ENCODE peak calls at places on chromosomes 13 and 19, in nine cellular contexts. J is endodermal cell; I is activated naive CD4-positive, alpha-beta T cell treated with anti-CD3 and anti-CD28 coated beads, Interleukin-2, amount 50 U/mL, for 72 hours; E is GM04504; W is HT1080; N is ELR; S is MCF 10A; U is activated T-helper 1 cell treated with Interleukin-2 at 50 U/mL for 16 hours; Y is neuronal stem cell. K is an unnamed sample.

GRCh38 chr13:106599875-106600797 is 32.2 kb upstream of the ARGLU1 start:
- DNase-seq in J (no peak), I (no peak), E (peak; percentile 46), W (peak; percentile 55), N (peak; percentile 8), S (peak; percentile 24), U (no peak), Y (no peak), K (no peak)

GRCh38 chr19:46386996-46387712 is 26.2 kb downstream of the CCDC8 start:
- DNase-seq in J (no peak), I (no peak), E (no peak), W (no peak), N (no peak), S (no peak), U (no peak), Y (no peak), K (no peak)

GRCh38 chr13:97855570-97855970 is 97.9 kb upstream of the IPO5 start:
- DNase-seq in J (peak; percentile 65), I (no peak), E (peak; percentile 76), W (peak; percentile 72), N (peak; percentile 88), S (peak; percentile 76), U (no peak), Y (peak; percentile 67), K (peak; percentile 66)

GRCh38 chr19:6057651-6058365 is 52.5 kb downstream of the RFX2 start:
- DNase-seq in J (no peak), I (no peak), E (no peak), W (no peak), N (no peak), S (no peak), U (no peak), Y (no peak), K (no peak)

GRCh38 chr13:47764817-47765216 is 236.3 kb downstream of the SUCLA2 start:
- DNase-seq in J (no peak), I (no peak), E (no peak), W (no peak), N (no peak), S (no peak), U (no peak), Y (no peak), K (no peak)

GRCh38 chr19:46515879-46516350 is 20.2 kb upstream of the PNMA8B start:
- DNase-seq in J (no peak), I (peak; percentile 53), E (no peak), W (peak; percentile 50), N (peak; percentile 68), S (peak; percentile 34), U (no peak), Y (no peak), K (no peak)

GRCh38 chr13:25114220-25114619 is 18.3 kb downstream of the PABPC3 start:
- DNase-seq in J (peak; percentile 95), I (peak; percentile 63), E (peak; percentile 46), W (peak; percentile 81), N (peak; percentile 68), S (peak; percentile 77), U (peak; percentile 1), Y (peak; percentile 66), K (peak; percentile 36)

GRCh38 chr19:13013649-13014048 is 18.4 kb downstream of the NFIX start:
- DNase-seq in J (no peak), I (no peak), E (no peak), W (no peak), N (no peak), S (no peak), U (no peak), Y (no peak), K (no peak)

GRCh38 chr13:35723820-35724219 is 247.3 kb upstream of the MAB21L1 start:
- DNase-seq in J (peak; percentile 34), I (no peak), E (no peak), W (peak; percentile 22), N (peak; percentile 73), S (no peak), U (no peak), Y (no peak), K (no peak)

GRCh38 chr13:94433055-94433947 is 46.2 kb downstream of the DCT start:
- DNase-seq in J (peak; percentile 78), I (no peak), E (no peak), W (no peak), N (no peak), S (no peak), U (no peak), Y (no peak), K (no peak)

GRCh38 chr19:18596752-18597157 is 8.2 kb downstream of the REX1BD start:
- DNase-seq in J (peak; percentile 94), I (no peak), E (no peak), W (no peak), N (peak; percentile 42), S (peak; percentile 35), U (no peak), Y (no peak), K (peak; percentile 57)

GRCh38 chr13:20980899-20981298 is 78.4 kb upstream of the XPO4 start:
- DNase-seq in J (no peak), I (no peak), E (no peak), W (no peak), N (no peak), S (no peak), U (no peak), Y (no peak), K (no peak)

GRCh38 chr19:47309038-47309437 is 623 bp upstream of the C5AR1 start:
- DNase-seq in J (no peak), I (no peak), E (no peak), W (no peak), N (no peak), S (peak; percentile 49), U (no peak), Y (no peak), K (no peak)

GRCh38 chr13:43368003-43368402 is 344.6 kb downstream of the DNAJC15 start:
- DNase-seq in J (no peak), I (no peak), E (no peak), W (no peak), N (peak; percentile 23), S (peak; percentile 8), U (no peak), Y (no peak), K (no peak)

GRCh38 chr13:32284927-32285632 is 30.1 kb downstream of the ZAR1L start:
- DNase-seq in J (no peak), I (no peak), E (peak; percentile 14), W (peak; percentile 73), N (peak; percentile 32), S (peak; percentile 95), U (no peak), Y (peak; percentile 11), K (no peak)

GRCh38 chr13:85148009-85148408 is 651.2 kb downstream of the SLITRK6 start:
- DNase-seq in J (peak; percentile 48), I (no peak), E (no peak), W (peak; percentile 16), N (no peak), S (peak; percentile 5), U (no peak), Y (peak; percentile 64), K (no peak)

GRCh38 chr13:102012299-102013293 is 389.3 kb downstream of the FGF14 start:
- DNase-seq in J (no peak), I (no peak), E (no peak), W (no peak), N (no peak), S (no peak), U (no peak), Y (no peak), K (no peak)

GRCh38 chr19:19645233-19645870 is 1.9 kb upstream of the GMIP start:
- DNase-seq in J (no peak), I (no peak), E (no peak), W (no peak), N (no peak), S (no peak), U (no peak), Y (no peak), K (no peak)

GRCh38 chr19:58033741-58034475 is at the start of gene ZSCAN1:
- DNase-seq in J (peak; percentile 97), I (no peak), E (peak; percentile 29), W (no peak), N (peak; percentile 69), S (no peak), U (no peak), Y (peak; percentile 94), K (no peak)

GRCh38 chr13:33132644-33133440 is 116.6 kb downstream of the KL start:
- DNase-seq in J (no peak), I (no peak), E (no peak), W (no peak), N (no peak), S (peak; percentile 26), U (no peak), Y (no peak), K (no peak)

GRCh38 chr13:92739306-92739818 is 487.2 kb upstream of the GPC6 start:
- DNase-seq in J (no peak), I (no peak), E (no peak), W (no peak), N (no peak), S (no peak), U (no peak), Y (no peak), K (no peak)

GRCh38 chr19:5369962-5370367 is 29.4 kb upstream of the PTPRS start:
- DNase-seq in J (peak; percentile 96), I (peak; percentile 72), E (no peak), W (peak; percentile 2), N (peak; percentile 50), S (peak; percentile 66), U (no peak), Y (peak; percentile 46), K (no peak)

GRCh38 chr19:11269408-11269807 is 7.1 kb upstream of the DOCK6 start:
- DNase-seq in J (no peak), I (no peak), E (no peak), W (no peak), N (peak; percentile 71), S (peak; percentile 49), U (no peak), Y (no peak), K (no peak)

GRCh38 chr19:7904074-7905020 is 670 bp downstream of the MAP2K7 start:
- DNase-seq in J (peak; percentile 74), I (no peak), E (no peak), W (no peak), N (peak; percentile 49), S (peak; percentile 29), U (no peak), Y (no peak), K (peak; percentile 36)

GRCh38 chr13:48906200-48906599 is 69.5 kb upstream of the FNDC3A start:
- DNase-seq in J (no peak), I (no peak), E (no peak), W (no peak), N (no peak), S (no peak), U (no peak), Y (no peak), K (no peak)

GRCh38 chr13:45040626-45041025 is 51.3 kb downstream of the GPALPP1 start:
- DNase-seq in J (no peak), I (no peak), E (no peak), W (peak; percentile 77), N (peak; percentile 46), S (peak; percentile 24), U (no peak), Y (no peak), K (no peak)

GRCh38 chr13:77431449-77431848 is 104.1 kb upstream of the SCEL start:
- DNase-seq in J (no peak), I (no peak), E (no peak), W (no peak), N (no peak), S (no peak), U (no peak), Y (no peak), K (no peak)

GRCh38 chr19:11244846-11245589 is 5.6 kb downstream of the ANGPTL8 start:
- DNase-seq in J (no peak), I (no peak), E (no peak), W (no peak), N (peak; percentile 22), S (no peak), U (no peak), Y (no peak), K (no peak)

GRCh38 chr13:49082653-49083536 is 107.2 kb downstream of the FNDC3A start:
- DNase-seq in J (no peak), I (no peak), E (peak; percentile 53), W (peak; percentile 51), N (peak; percentile 87), S (peak; percentile 84), U (no peak), Y (no peak), K (no peak)

GRCh38 chr13:80050252-80050651 is 290.7 kb downstream of the SPRY2 start:
- DNase-seq in J (no peak), I (no peak), E (no peak), W (peak; percentile 69), N (peak; percentile 42), S (no peak), U (no peak), Y (no peak), K (no peak)

GRCh38 chr19:35641515-35642151 is at the start of gene ETV2:
- DNase-seq in J (peak; percentile 80), I (no peak), E (no peak), W (no peak), N (peak; percentile 39), S (no peak), U (no peak), Y (no peak), K (no peak)

K was measured in NCI-H774.